ENCODE peak calls at places on chromosomes 16 and 17, in ten cellular contexts. C, K, H, U, N, G, O, M, Y and F are unnamed samples.
A peak's percentile ranks its signal among the peaks of the same experiment; 100 is the strongest.

GRCh38 chr17:49358638-49359247 is 3.3 kb downstream of the ZNF652 start:
- DNase-seq in C (no peak), K (no peak), H (no peak), U (no peak), N (no peak), G (no peak), O (no peak), M (no peak), Y (no peak), F (no peak)

GRCh38 chr17:55762086-55762858 is 11.4 kb downstream of the PCTP start:
- DNase-seq in C (no peak), K (no peak), H (no peak), U (no peak), N (no peak), G (no peak), O (no peak), M (no peak), Y (no peak), F (no peak)

GRCh38 chr16:5581963-5582362 is 484.4 kb upstream of the EEF2KMT start:
- DNase-seq in C (no peak), K (no peak), H (no peak), U (no peak), N (no peak), G (no peak), O (no peak), M (no peak), Y (no peak), F (no peak)

GRCh38 chr17:55005520-55005919 is 37.0 kb downstream of the STXBP4 start:
- DNase-seq in C (no peak), K (peak; percentile 16), H (no peak), U (no peak), N (peak; percentile 37), G (peak; percentile 13), O (no peak), M (no peak), Y (no peak), F (no peak)

GRCh38 chr16:27700596-27700995 is 150.7 kb downstream of the KATNIP start:
- DNase-seq in C (no peak), K (no peak), H (no peak), U (no peak), N (no peak), G (peak; percentile 27), O (no peak), M (no peak), Y (no peak), F (no peak)

GRCh38 chr17:77421635-77421982 is 280.8 kb downstream of the SEC14L1 start:
- DNase-seq in C (no peak), K (no peak), H (no peak), U (no peak), N (no peak), G (no peak), O (no peak), M (no peak), Y (no peak), F (no peak)

GRCh38 chr16:8727857-8728618 is 53.6 kb downstream of the ABAT start:
- DNase-seq in C (no peak), K (no peak), H (no peak), U (no peak), N (no peak), G (no peak), O (no peak), M (no peak), Y (no peak), F (no peak)

GRCh38 chr16:50591800-50592771 is 43.9 kb downstream of the NKD1 start:
- DNase-seq in C (peak; percentile 57), K (no peak), H (peak; percentile 25), U (no peak), N (no peak), G (peak; percentile 90), O (no peak), M (no peak), Y (no peak), F (no peak)